ENCODE peak calls at places on chromosomes 12 and 14, in six cellular contexts. C, A, T, I, K and S are unnamed samples.

GRCh38 chr12:43836455-43836989 is 641 bp downstream of the TMEM117 start:
- DNase-seq in C (peak; percentile 8), T (no peak), A (no peak), I (peak; percentile 10), K (peak; percentile 43), S (no peak)

GRCh38 chr12:59119676-59120075 is 199.4 kb upstream of the LRIG3 start:
- DNase-seq in I (no peak), A (no peak), K (no peak), C (no peak), T (no peak), S (no peak)

GRCh38 chr14:54483073-54483745 is 5.6 kb downstream of the GMFB start:
- DNase-seq in K (peak; percentile 76), A (no peak), C (no peak), T (no peak), I (no peak), S (peak; percentile 71)

GRCh38 chr12:71456990-71457389 is 17.4 kb downstream of the LGR5 start:
- DNase-seq in I (no peak), C (no peak), T (no peak), K (no peak), A (no peak), S (no peak)

GRCh38 chr14:68727315-68728078 is 65.4 kb downstream of the ZFP36L1 start:
- DNase-seq in A (no peak), K (no peak), I (peak; percentile 57), T (no peak), C (no peak), S (no peak)

GRCh38 chr12:6946033-6946919 is 2.5 kb downstream of the C12orf57 start:
- DNase-seq in K (peak; percentile 96), C (peak; percentile 84), T (peak; percentile 60), I (no peak), A (peak; percentile 86), S (peak; percentile 80)

GRCh38 chr14:42523656-42524055 is 917.0 kb downstream of the LRFN5 start:
- DNase-seq in A (no peak), I (no peak), T (no peak), C (peak; percentile 59), K (no peak), S (no peak)

GRCh38 chr12:21541773-21542172 is 15.7 kb downstream of the SPX start:
- DNase-seq in T (no peak), I (no peak), K (no peak), A (no peak), C (no peak), S (no peak)

GRCh38 chr12:51887476-51888315 is at the start of gene ANKRD33:
- DNase-seq in A (no peak), T (no peak), C (no peak), K (no peak), I (no peak), S (no peak)

GRCh38 chr12:26113194-26113654 is 11.6 kb downstream of the BHLHE41 start:
- DNase-seq in A (no peak), T (no peak), K (no peak), I (no peak), C (peak; percentile 44), S (no peak)

GRCh38 chr12:4486049-4486699 is 40.6 kb upstream of the FGF6 start:
- DNase-seq in A (no peak), T (no peak), I (no peak), C (no peak), K (peak; percentile 74), S (no peak)

GRCh38 chr12:102444707-102445106 is 35.7 kb downstream of the IGF1 start:
- DNase-seq in K (no peak), I (no peak), A (no peak), C (no peak), T (no peak), S (no peak)

GRCh38 chr12:50313256-50313931 is 30.1 kb upstream of the LIMA1 start:
- DNase-seq in T (no peak), C (no peak), I (no peak), A (no peak), K (no peak), S (no peak)

GRCh38 chr12:50354908-50355307 is 41.5 kb downstream of the FAM186A start:
- DNase-seq in I (no peak), C (no peak), T (no peak), A (no peak), K (no peak), S (no peak)

GRCh38 chr12:124819525-124819924 is 44.1 kb downstream of the SCARB1 start:
- DNase-seq in I (no peak), A (no peak), C (no peak), T (no peak), K (no peak), S (no peak)

GRCh38 chr12:62834971-62835547 is 99.9 kb downstream of the PPM1H start:
- DNase-seq in K (no peak), I (no peak), T (no peak), A (no peak), C (no peak), S (no peak)

GRCh38 chr12:10186299-10186698 is 7.5 kb downstream of the TMEM52B start:
- DNase-seq in K (no peak), A (no peak), I (peak; percentile 35), C (no peak), T (no peak), S (no peak)

GRCh38 chr12:66321433-66321832 is 19.1 kb downstream of the HELB start:
- DNase-seq in K (no peak), A (no peak), C (no peak), I (no peak), T (no peak), S (no peak)

GRCh38 chr14:55942826-55943225 is 175.4 kb upstream of the PELI2 start:
- DNase-seq in C (no peak), A (no peak), K (no peak), T (no peak), I (no peak), S (no peak)

GRCh38 chr14:52835122-52835903 is 43.9 kb upstream of the GNPNAT1 start:
- DNase-seq in I (no peak), A (no peak), C (no peak), T (no peak), K (no peak), S (no peak)

GRCh38 chr12:121535150-121536057 is 45.4 kb downstream of the KDM2B start:
- DNase-seq in A (peak; percentile 49), K (no peak), T (no peak), C (peak; percentile 6), I (no peak), S (no peak)

GRCh38 chr14:36986407-36986806 is 186.0 kb downstream of the SLC25A21 start:
- DNase-seq in I (no peak), T (no peak), C (no peak), K (no peak), A (no peak), S (no peak)

GRCh38 chr12:101013993-101014392 is 196.0 kb downstream of the SLC5A8 start:
- DNase-seq in T (no peak), A (no peak), K (no peak), C (no peak), I (no peak), S (no peak)

GRCh38 chr12:112001555-112001954 is 11.4 kb downstream of the TMEM116 start:
- DNase-seq in C (no peak), K (no peak), I (no peak), A (no peak), T (no peak), S (no peak)

GRCh38 chr14:51981218-51981854 is 8.0 kb upstream of the RTRAF start:
- DNase-seq in I (no peak), K (no peak), T (no peak), A (no peak), C (no peak), S (no peak)

GRCh38 chr12:103799504-103800251 is 41.4 kb downstream of the NT5DC3 start:
- DNase-seq in A (no peak), C (peak; percentile 51), K (peak; percentile 43), I (no peak), T (no peak), S (no peak)

GRCh38 chr14:88765130-88765529 is 27.6 kb downstream of the EML5 start:
- DNase-seq in A (no peak), I (no peak), T (no peak), K (no peak), C (no peak), S (no peak)

GRCh38 chr14:53640695-53641094 is 315.9 kb downstream of the BMP4 start:
- DNase-seq in K (no peak), A (no peak), T (no peak), I (no peak), C (no peak), S (no peak)

GRCh38 chr12:52436000-52436827 is 2.0 kb upstream of the KRT75 start:
- DNase-seq in I (no peak), T (no peak), C (no peak), K (no peak), A (no peak), S (no peak)

DNA sequence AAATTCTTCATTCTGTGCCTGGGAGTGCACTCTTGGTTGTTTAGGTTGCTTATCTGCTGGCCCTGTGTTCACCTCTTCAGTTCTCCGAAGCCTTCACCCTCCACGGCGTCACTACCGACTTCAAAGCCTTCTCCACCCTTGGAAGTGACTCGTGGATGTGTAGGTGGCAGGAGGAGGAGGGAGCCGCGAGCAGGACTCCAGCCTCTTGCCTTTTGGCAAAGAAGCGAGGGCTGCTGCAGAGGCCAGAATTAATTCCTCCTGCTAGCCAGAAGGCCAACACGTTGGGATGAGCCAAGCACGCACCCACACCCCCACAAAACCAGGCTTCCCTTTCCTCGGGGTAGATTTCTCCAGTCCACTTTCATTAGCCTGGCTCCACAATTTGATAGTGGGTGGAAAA is 86.5 kb downstream of the TBX5 start:
- DNase-seq in T (no peak), C (no peak), I (peak; percentile 8), A (no peak), K (no peak), S (no peak)
- H3K27ac ChIP-seq in T (no peak overlapping the region), C (no peak overlapping the region), I (no peak overlapping the region), A (no peak overlapping the region), K (no peak overlapping the region), S (no peak overlapping the region)

DNA sequence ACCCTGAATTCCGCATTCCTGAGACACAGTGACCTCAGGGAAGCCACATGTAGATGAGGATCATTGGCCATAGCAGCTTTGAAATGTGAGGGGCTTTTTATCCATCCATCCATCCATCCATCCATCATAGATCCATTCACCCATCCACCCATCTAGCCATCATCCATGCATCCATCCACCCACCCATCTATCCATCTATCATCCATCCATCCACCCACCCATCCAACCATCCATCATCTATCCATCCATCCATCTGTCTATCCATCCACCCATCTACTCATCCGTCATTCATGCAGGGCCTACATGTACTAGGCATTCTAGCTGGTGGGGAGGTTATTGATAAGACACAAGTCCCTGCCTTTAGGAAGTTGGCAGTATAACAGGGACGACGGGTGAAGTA is 27.9 kb upstream of the CEBPE start:
- DNase-seq in A (no peak), I (no peak), C (no peak), T (no peak), K (no peak), S (no peak)
- H3K27ac ChIP-seq in A (no peak overlapping the region), I (no peak overlapping the region), C (no peak overlapping the region), T (no peak overlapping the region), K (no peak overlapping the region), S (no peak overlapping the region)

GRCh38 chr12:53568428-53569173 is 57.6 kb downstream of the ATF7 start:
- DNase-seq in A (no peak), I (no peak), T (no peak), K (no peak), C (no peak), S (no peak)
- H3K27ac ChIP-seq in A (no peak overlapping the region), I (no peak overlapping the region), T (no peak overlapping the region), K (no peak overlapping the region), C (no peak overlapping the region), S (no peak overlapping the region)

DNA sequence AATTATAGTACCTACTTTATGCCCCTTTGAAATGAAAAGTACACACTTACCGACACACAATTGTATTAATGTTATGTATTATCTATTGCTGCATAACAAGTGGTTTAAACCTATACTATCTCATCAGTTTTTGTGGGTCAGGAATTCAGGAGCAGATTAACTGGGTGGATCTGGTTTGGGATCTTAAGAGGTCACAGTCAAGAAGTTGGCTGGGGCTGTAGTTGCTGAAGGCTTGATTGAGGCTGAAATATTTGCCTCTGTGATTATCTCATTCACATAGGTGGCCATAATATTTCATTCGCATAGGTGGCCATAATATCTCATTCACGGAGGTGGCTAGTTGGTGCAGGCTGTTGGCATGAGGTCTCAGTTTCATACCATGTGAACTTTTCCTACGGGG is 5.7 kb downstream of the METTL25 start:
- DNase-seq in A (no peak), C (no peak), T (no peak), I (no peak), K (no peak), S (no peak)
- H3K27ac ChIP-seq in A (no peak overlapping the region), C (no peak overlapping the region), T (no peak overlapping the region), I (no peak overlapping the region), K (no peak overlapping the region), S (no peak overlapping the region)